ENCODE peak calls at places on chromosomes 11 and 22, in seven cellular contexts. V, W, A, O, F, I and R are unnamed samples.

GRCh38 chr11:2612884-2613571 is 86.8 kb downstream of the KCNQ1OT1 start:
- ATAC-seq in V (no peak), W (no peak), A (no peak), O (no peak), F (no peak), I (no peak), R (no peak)

GRCh38 chr11:62614275-62614674 is 1.2 kb downstream of the ROM1 start:
- ATAC-seq in V (peak), W (no peak), A (no peak), O (no peak), F (no peak), I (no peak), R (no peak)

GRCh38 chr11:132060546-132060945 is 690.1 kb downstream of the NTM start:
- ATAC-seq in V (no peak), W (no peak), A (no peak), O (no peak), F (no peak), I (no peak), R (no peak)

GRCh38 chr11:3163241-3163981 is 1.7 kb downstream of the OSBPL5 start:
- ATAC-seq in V (no peak), W (no peak), A (no peak), O (peak), F (no peak), I (no peak), R (no peak)

GRCh38 chr11:1353383-1354124 is 36.2 kb upstream of the BRSK2 start:
- ATAC-seq in V (no peak), W (no peak), A (no peak), O (no peak), F (no peak), I (no peak), R (no peak)

GRCh38 chr11:105878510-105878909 is 143.5 kb downstream of the MSANTD4 start:
- ATAC-seq in V (no peak), W (no peak), A (no peak), O (no peak), F (no peak), I (no peak), R (no peak)

GRCh38 chr22:25402501-25403283 is 161.8 kb upstream of the GRK3 start:
- ATAC-seq in V (no peak), W (no peak), A (peak), O (no peak), F (no peak), I (no peak), R (no peak)

GRCh38 chr22:36546092-36546804 is 17.3 kb upstream of the EIF3D start:
- ATAC-seq in V (peak), W (no peak), A (peak), O (peak), F (no peak), I (no peak), R (peak)

GRCh38 chr11:127609025-127609788 is 608.6 kb upstream of the KIRREL3 start:
- ATAC-seq in V (no peak), W (no peak), A (peak), O (no peak), F (no peak), I (no peak), R (no peak)

GRCh38 chr11:108617055-108617454 is 23.5 kb upstream of the EXPH5 start:
- ATAC-seq in V (peak), W (no peak), A (no peak), O (no peak), F (no peak), I (no peak), R (no peak)

GRCh38 chr22:17213976-17214375 is 5.3 kb downstream of the ADA2 start:
- ATAC-seq in V (peak), W (no peak), A (peak), O (peak), F (no peak), I (no peak), R (no peak)

GRCh38 chr11:125566235-125566634 is 3.0 kb upstream of the EI24 start:
- ATAC-seq in V (no peak), W (no peak), A (peak), O (no peak), F (no peak), I (no peak), R (no peak)

GRCh38 chr22:22022255-22022840 is 39.8 kb upstream of the TOP3B start:
- ATAC-seq in V (no peak), W (no peak), A (no peak), O (no peak), F (no peak), I (no peak), R (no peak)